ENCODE peak calls at places on chromosomes 6 and 20, in five cellular contexts. One of them, this sample, is unnamed.

GRCh38 chr20:881051-881820 is 34.9 kb downstream of the ANGPT4 start:
- DNase-seq in endothelial cell: no peak
- DNase-seq in brain microvascular endothelial cell: peak
- DNase-seq in astrocyte of the spinal cord: peak
- DNase-seq in foreskin keratinocyte: peak
- DNase-seq in this sample: peak

GRCh38 chr6:131924881-131925474 is 26.2 kb downstream of the CCN2 start:
- DNase-seq in foreskin keratinocyte: no peak
- DNase-seq in brain microvascular endothelial cell: peak
- DNase-seq in astrocyte of the spinal cord: peak
- DNase-seq in endothelial cell: no peak
- DNase-seq in this sample: peak

GRCh38 chr20:48571945-48572589 is 255.7 kb downstream of the PREX1 start:
- DNase-seq in astrocyte of the spinal cord: no peak
- DNase-seq in endothelial cell: no peak
- DNase-seq in brain microvascular endothelial cell: no peak
- DNase-seq in foreskin keratinocyte: no peak
- DNase-seq in this sample: no peak

GRCh38 chr6:90131091-90131490 is 165.6 kb downstream of the BACH2 start:
- DNase-seq in endothelial cell: no peak
- DNase-seq in foreskin keratinocyte: no peak
- DNase-seq in brain microvascular endothelial cell: no peak
- DNase-seq in astrocyte of the spinal cord: peak
- DNase-seq in this sample: no peak

GRCh38 chr20:59611286-59611685 is 6.9 kb downstream of the PHACTR3 start:
- DNase-seq in astrocyte of the spinal cord: no peak
- DNase-seq in endothelial cell: no peak
- DNase-seq in foreskin keratinocyte: no peak
- DNase-seq in brain microvascular endothelial cell: no peak
- DNase-seq in this sample: no peak

GRCh38 chr6:35810831-35811698 is 5.9 kb downstream of the LHFPL5 start:
- DNase-seq in endothelial cell: no peak
- DNase-seq in astrocyte of the spinal cord: peak
- DNase-seq in foreskin keratinocyte: peak
- DNase-seq in brain microvascular endothelial cell: peak
- DNase-seq in this sample: peak

GRCh38 chr6:25137497-25137896 is 141.7 kb upstream of the CARMIL1 start:
- DNase-seq in astrocyte of the spinal cord: no peak
- DNase-seq in endothelial cell: no peak
- DNase-seq in foreskin keratinocyte: no peak
- DNase-seq in brain microvascular endothelial cell: no peak
- DNase-seq in this sample: no peak

GRCh38 chr20:31630187-31630790 is 7.4 kb upstream of the COX4I2 start:
- DNase-seq in foreskin keratinocyte: no peak
- DNase-seq in brain microvascular endothelial cell: no peak
- DNase-seq in endothelial cell: no peak
- DNase-seq in astrocyte of the spinal cord: no peak
- DNase-seq in this sample: no peak

GRCh38 chr20:19981091-19981490 is 36.1 kb upstream of the NAA20 start:
- DNase-seq in brain microvascular endothelial cell: no peak
- DNase-seq in endothelial cell: no peak
- DNase-seq in astrocyte of the spinal cord: peak
- DNase-seq in foreskin keratinocyte: no peak
- DNase-seq in this sample: no peak

GRCh38 chr20:40991181-40991889 is 37.3 kb upstream of the TOP1 start:
- DNase-seq in astrocyte of the spinal cord: no peak
- DNase-seq in endothelial cell: no peak
- DNase-seq in brain microvascular endothelial cell: no peak
- DNase-seq in foreskin keratinocyte: no peak
- DNase-seq in this sample: no peak

GRCh38 chr20:52003976-52004375 is 187.6 kb downstream of the ZFP64 start:
- DNase-seq in endothelial cell: no peak
- DNase-seq in brain microvascular endothelial cell: no peak
- DNase-seq in astrocyte of the spinal cord: no peak
- DNase-seq in foreskin keratinocyte: no peak
- DNase-seq in this sample: no peak

GRCh38 chr20:52004720-52005119 is 186.9 kb downstream of the ZFP64 start:
- DNase-seq in brain microvascular endothelial cell: no peak
- DNase-seq in astrocyte of the spinal cord: no peak
- DNase-seq in endothelial cell: no peak
- DNase-seq in foreskin keratinocyte: no peak
- DNase-seq in this sample: no peak

GRCh38 chr20:52003415-52003814 is 188.2 kb downstream of the ZFP64 start:
- DNase-seq in brain microvascular endothelial cell: no peak
- DNase-seq in astrocyte of the spinal cord: no peak
- DNase-seq in endothelial cell: no peak
- DNase-seq in foreskin keratinocyte: no peak
- DNase-seq in this sample: no peak

DNA sequence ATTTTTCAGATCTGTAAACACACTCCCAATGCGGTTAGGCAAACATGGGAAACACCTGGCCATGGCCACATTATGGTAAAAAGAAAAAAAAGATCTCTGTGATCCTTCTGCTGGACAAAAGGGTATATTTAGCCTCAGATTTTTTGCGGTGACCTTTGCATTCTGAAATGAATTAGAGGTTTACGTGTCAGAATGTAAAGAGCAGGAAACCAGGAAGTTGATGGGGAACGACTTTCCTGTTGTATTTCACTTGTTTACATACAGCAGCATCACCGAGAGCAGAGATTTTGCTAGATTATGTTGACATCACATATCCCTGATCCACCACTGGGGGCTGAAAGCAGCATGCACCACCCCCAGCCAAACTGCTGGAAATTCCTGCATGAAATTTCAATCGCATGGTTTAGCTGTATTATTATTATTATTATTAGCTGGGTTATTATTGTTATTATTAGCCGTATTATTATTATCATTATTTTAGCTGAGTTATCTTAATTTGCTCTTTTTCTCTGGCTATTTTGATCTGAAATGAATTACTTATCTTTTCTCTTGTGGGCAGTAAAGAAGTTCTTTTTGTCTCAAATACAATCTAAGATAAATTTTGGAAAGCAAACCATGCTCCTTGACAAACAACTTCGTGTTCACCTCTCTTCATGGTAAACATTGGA is 189.4 kb downstream of the ZFP64 start:
- DNase-seq in endothelial cell: peak
- DNase-seq in brain microvascular endothelial cell: peak
- DNase-seq in astrocyte of the spinal cord: no peak
- DNase-seq in foreskin keratinocyte: no peak
- DNase-seq in this sample: no peak
- TF ChIP-seq CTCF in endothelial cell: peak
- TF ChIP-seq CTCF in brain microvascular endothelial cell: peak
- TF ChIP-seq CTCF in astrocyte of the spinal cord: peak
- TF ChIP-seq CTCF in foreskin keratinocyte: no peak
- TF ChIP-seq CTCF in this sample: peak

GRCh38 chr20:4560667-4561066 is 161.0 kb upstream of the PRND start:
- DNase-seq in foreskin keratinocyte: no peak
- DNase-seq in astrocyte of the spinal cord: peak
- DNase-seq in brain microvascular endothelial cell: no peak
- DNase-seq in endothelial cell: no peak
- DNase-seq in this sample: no peak

GRCh38 chr20:4559906-4560305 is 161.8 kb upstream of the PRND start:
- DNase-seq in brain microvascular endothelial cell: no peak
- DNase-seq in endothelial cell: no peak
- DNase-seq in foreskin keratinocyte: no peak
- DNase-seq in astrocyte of the spinal cord: no peak
- DNase-seq in this sample: no peak

GRCh38 chr20:4563031-4563430 is 158.7 kb upstream of the PRND start:
- DNase-seq in astrocyte of the spinal cord: no peak
- DNase-seq in endothelial cell: no peak
- DNase-seq in brain microvascular endothelial cell: no peak
- DNase-seq in foreskin keratinocyte: no peak
- DNase-seq in this sample: no peak

GRCh38 chr20:4567172-4567571 is 154.5 kb upstream of the PRND start:
- DNase-seq in astrocyte of the spinal cord: no peak
- DNase-seq in endothelial cell: no peak
- DNase-seq in brain microvascular endothelial cell: no peak
- DNase-seq in foreskin keratinocyte: no peak
- DNase-seq in this sample: no peak

DNA sequence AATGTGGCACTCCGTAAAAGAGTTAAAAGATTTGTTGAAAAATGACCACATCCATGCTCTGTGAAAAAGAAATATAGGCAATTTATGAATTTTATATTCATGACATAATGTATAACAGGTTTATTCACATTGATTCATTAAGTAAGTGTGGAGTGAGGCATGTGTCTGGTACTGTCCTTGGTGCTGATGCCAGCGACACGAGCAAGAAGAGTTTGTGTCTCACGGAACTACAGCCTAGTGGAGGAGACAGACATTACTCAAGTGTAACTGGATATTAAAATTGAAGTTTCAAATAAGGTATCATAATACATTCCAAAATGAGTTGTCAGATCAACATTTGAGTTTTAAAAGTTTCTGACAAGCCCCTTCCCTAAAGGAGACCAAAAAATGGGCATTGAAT is 158.2 kb upstream of the PRND start:
- DNase-seq in astrocyte of the spinal cord: peak
- DNase-seq in brain microvascular endothelial cell: peak
- DNase-seq in endothelial cell: peak
- DNase-seq in foreskin keratinocyte: no peak
- DNase-seq in this sample: peak
- TF ChIP-seq CTCF in astrocyte of the spinal cord: peak
- TF ChIP-seq CTCF in brain microvascular endothelial cell: peak
- TF ChIP-seq CTCF in endothelial cell: no peak
- TF ChIP-seq CTCF in foreskin keratinocyte: peak
- TF ChIP-seq CTCF in this sample: peak

DNA sequence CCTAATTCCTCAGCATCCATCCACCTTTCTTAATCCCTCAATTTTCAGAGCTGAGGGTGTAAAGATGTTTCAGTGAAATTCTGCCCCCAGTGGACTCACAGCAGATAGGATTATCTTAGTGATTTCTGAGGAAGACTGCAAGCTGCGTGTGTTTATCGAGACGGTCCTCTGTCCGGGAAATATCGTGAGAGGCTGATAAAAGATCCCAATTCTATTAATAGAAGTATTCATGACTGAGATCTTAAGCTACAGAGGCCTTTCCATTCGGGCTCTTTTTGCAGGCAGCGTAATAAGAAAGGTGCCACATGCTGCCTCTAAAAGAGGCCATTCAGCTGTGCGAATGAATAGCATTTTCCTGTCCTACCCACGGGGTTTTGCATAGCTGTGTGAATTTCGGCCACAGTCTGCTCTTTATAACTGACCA is 209.0 kb downstream of the ARHGAP18 start:
- DNase-seq in foreskin keratinocyte: no peak
- DNase-seq in astrocyte of the spinal cord: no peak
- DNase-seq in endothelial cell: no peak
- DNase-seq in brain microvascular endothelial cell: peak
- DNase-seq in this sample: no peak
- TF ChIP-seq CTCF in foreskin keratinocyte: peak
- TF ChIP-seq CTCF in astrocyte of the spinal cord: peak
- TF ChIP-seq CTCF in endothelial cell: peak
- TF ChIP-seq CTCF in brain microvascular endothelial cell: peak
- TF ChIP-seq CTCF in this sample: peak

GRCh38 chr6:74731204-74731603 is 474.6 kb downstream of the COL12A1 start:
- DNase-seq in foreskin keratinocyte: no peak
- DNase-seq in brain microvascular endothelial cell: peak
- DNase-seq in endothelial cell: no peak
- DNase-seq in astrocyte of the spinal cord: peak
- DNase-seq in this sample: no peak

GRCh38 chr6:74734901-74735300 is 471.0 kb downstream of the COL12A1 start:
- DNase-seq in foreskin keratinocyte: no peak
- DNase-seq in astrocyte of the spinal cord: no peak
- DNase-seq in endothelial cell: no peak
- DNase-seq in brain microvascular endothelial cell: no peak
- DNase-seq in this sample: no peak

GRCh38 chr6:74731921-74732320 is 473.9 kb downstream of the COL12A1 start:
- DNase-seq in endothelial cell: no peak
- DNase-seq in brain microvascular endothelial cell: peak
- DNase-seq in foreskin keratinocyte: no peak
- DNase-seq in astrocyte of the spinal cord: peak
- DNase-seq in this sample: peak

GRCh38 chr6:74735304-74735703 is 470.5 kb downstream of the COL12A1 start:
- DNase-seq in astrocyte of the spinal cord: peak
- DNase-seq in brain microvascular endothelial cell: peak
- DNase-seq in foreskin keratinocyte: peak
- DNase-seq in endothelial cell: no peak
- DNase-seq in this sample: peak

GRCh38 chr6:74733830-74734591 is 471.8 kb downstream of the COL12A1 start:
- DNase-seq in astrocyte of the spinal cord: no peak
- DNase-seq in endothelial cell: no peak
- DNase-seq in foreskin keratinocyte: no peak
- DNase-seq in brain microvascular endothelial cell: no peak
- DNase-seq in this sample: no peak
- TF ChIP-seq CTCF in astrocyte of the spinal cord: no peak
- TF ChIP-seq CTCF in endothelial cell: no peak
- TF ChIP-seq CTCF in foreskin keratinocyte: no peak
- TF ChIP-seq CTCF in brain microvascular endothelial cell: no peak
- TF ChIP-seq CTCF in this sample: no peak

GRCh38 chr6:57324538-57324937 is 7.1 kb downstream of the PRIM2 start:
- DNase-seq in foreskin keratinocyte: no peak
- DNase-seq in endothelial cell: no peak
- DNase-seq in astrocyte of the spinal cord: peak
- DNase-seq in brain microvascular endothelial cell: no peak
- DNase-seq in this sample: no peak
- TF ChIP-seq CTCF in foreskin keratinocyte: peak
- TF ChIP-seq CTCF in endothelial cell: peak
- TF ChIP-seq CTCF in astrocyte of the spinal cord: peak
- TF ChIP-seq CTCF in brain microvascular endothelial cell: peak
- TF ChIP-seq CTCF in this sample: peak